ENCODE peak calls at places on chromosomes 12 and 14, in four cellular contexts. One of them, this sample, is unnamed.

GRCh38 chr12:38456769-38457168 is 140.2 kb downstream of the ALG10B start:
- DNase-seq in AG09309: no peak
- DNase-seq in cardiac muscle cell: no peak
- DNase-seq in heart left ventricle: no peak
- DNase-seq in this sample: no peak

GRCh38 chr12:48601013-48601756 is 31.3 kb upstream of the LALBA start:
- DNase-seq in AG09309: no peak
- DNase-seq in cardiac muscle cell: peak
- DNase-seq in heart left ventricle: no peak
- DNase-seq in this sample: peak

GRCh38 chr14:61620130-61620946 is 75.0 kb upstream of the HIF1A start:
- DNase-seq in AG09309: peak
- DNase-seq in cardiac muscle cell: peak
- DNase-seq in heart left ventricle: no peak
- DNase-seq in this sample: no peak

GRCh38 chr12:19506497-19506896 is 67.2 kb downstream of the AEBP2 start:
- DNase-seq in AG09309: no peak
- DNase-seq in cardiac muscle cell: peak
- DNase-seq in heart left ventricle: no peak
- DNase-seq in this sample: no peak

GRCh38 chr12:75692883-75693282 is 181.5 kb upstream of the KRR1 start:
- DNase-seq in AG09309: no peak
- DNase-seq in cardiac muscle cell: peak
- DNase-seq in heart left ventricle: no peak
- DNase-seq in this sample: no peak

GRCh38 chr12:64403708-64404469 is at the start of gene XPOT:
- DNase-seq in AG09309: peak
- DNase-seq in cardiac muscle cell: peak
- DNase-seq in heart left ventricle: peak
- DNase-seq in this sample: peak

GRCh38 chr14:76486251-76486743 is 110.4 kb downstream of the ESRRB start:
- DNase-seq in AG09309: no peak
- DNase-seq in cardiac muscle cell: no peak
- DNase-seq in heart left ventricle: no peak
- DNase-seq in this sample: no peak

GRCh38 chr12:70255311-70255710 is 12.1 kb downstream of the CNOT2 start:
- DNase-seq in AG09309: no peak
- DNase-seq in cardiac muscle cell: peak
- DNase-seq in heart left ventricle: no peak
- DNase-seq in this sample: no peak

GRCh38 chr12:22635812-22636211 is 10.8 kb downstream of the ETNK1 start:
- DNase-seq in AG09309: no peak
- DNase-seq in cardiac muscle cell: peak
- DNase-seq in heart left ventricle: no peak
- DNase-seq in this sample: no peak

GRCh38 chr12:50964432-50964831 is 12.1 kb downstream of the HIGD1C start:
- DNase-seq in AG09309: no peak
- DNase-seq in cardiac muscle cell: no peak
- DNase-seq in heart left ventricle: no peak
- DNase-seq in this sample: no peak

GRCh38 chr12:15563683-15564082 is 225.5 kb downstream of the EPS8 start:
- DNase-seq in AG09309: peak
- DNase-seq in cardiac muscle cell: peak
- DNase-seq in heart left ventricle: no peak
- DNase-seq in this sample: no peak

GRCh38 chr12:124333724-124334123 is 38.8 kb downstream of the RFLNA start:
- DNase-seq in AG09309: no peak
- DNase-seq in cardiac muscle cell: no peak
- DNase-seq in heart left ventricle: no peak
- DNase-seq in this sample: no peak

GRCh38 chr14:62162998-62163589 is 400.9 kb downstream of the SNAPC1 start:
- DNase-seq in AG09309: peak
- DNase-seq in cardiac muscle cell: peak
- DNase-seq in heart left ventricle: no peak
- DNase-seq in this sample: peak

GRCh38 chr14:31510222-31510621 is 22.4 kb upstream of the GPR33 start:
- DNase-seq in AG09309: peak
- DNase-seq in cardiac muscle cell: peak
- DNase-seq in heart left ventricle: no peak
- DNase-seq in this sample: peak

GRCh38 chr14:58131386-58131785 is 20.6 kb downstream of the ARMH4 start:
- DNase-seq in AG09309: no peak
- DNase-seq in cardiac muscle cell: no peak
- DNase-seq in heart left ventricle: no peak
- DNase-seq in this sample: no peak

GRCh38 chr12:88308825-88309224 is 166.7 kb downstream of the TMTC3 start:
- DNase-seq in AG09309: peak
- DNase-seq in cardiac muscle cell: peak
- DNase-seq in heart left ventricle: no peak
- DNase-seq in this sample: no peak

GRCh38 chr14:33848706-33849454 is 102.0 kb downstream of the EGLN3 start:
- DNase-seq in AG09309: no peak
- DNase-seq in cardiac muscle cell: peak
- DNase-seq in heart left ventricle: peak
- DNase-seq in this sample: peak

GRCh38 chr12:7935773-7936581 is at the start of gene SLC2A3:
- DNase-seq in AG09309: peak
- DNase-seq in cardiac muscle cell: peak
- DNase-seq in heart left ventricle: peak
- DNase-seq in this sample: peak

GRCh38 chr14:31294736-31295398 is 87.3 kb upstream of the HECTD1 start:
- DNase-seq in AG09309: no peak
- DNase-seq in cardiac muscle cell: no peak
- DNase-seq in heart left ventricle: no peak
- DNase-seq in this sample: no peak

GRCh38 chr14:61575751-61576150 is 119.6 kb upstream of the HIF1A start:
- DNase-seq in AG09309: no peak
- DNase-seq in cardiac muscle cell: no peak
- DNase-seq in heart left ventricle: no peak
- DNase-seq in this sample: no peak

GRCh38 chr12:47705571-47706425 is at the start of gene RPAP3:
- DNase-seq in AG09309: peak
- DNase-seq in cardiac muscle cell: peak
- DNase-seq in heart left ventricle: peak
- DNase-seq in this sample: peak

GRCh38 chr14:104344815-104345214 is 206.4 kb downstream of the KIF26A start:
- DNase-seq in AG09309: no peak
- DNase-seq in cardiac muscle cell: no peak
- DNase-seq in heart left ventricle: no peak
- DNase-seq in this sample: no peak

GRCh38 chr12:22467190-22467589 is 77.2 kb downstream of the C2CD5 start:
- DNase-seq in AG09309: peak
- DNase-seq in cardiac muscle cell: peak
- DNase-seq in heart left ventricle: no peak
- DNase-seq in this sample: no peak

GRCh38 chr12:32843528-32844095 is 53.0 kb downstream of the PKP2 start:
- DNase-seq in AG09309: no peak
- DNase-seq in cardiac muscle cell: peak
- DNase-seq in heart left ventricle: no peak
- DNase-seq in this sample: no peak

GRCh38 chr12:38904932-38905479 is 385 bp downstream of the CPNE8 start:
- DNase-seq in AG09309: no peak
- DNase-seq in cardiac muscle cell: peak
- DNase-seq in heart left ventricle: peak
- DNase-seq in this sample: peak

GRCh38 chr14:55762595-55763232 is 182.7 kb downstream of the KTN1 start:
- DNase-seq in AG09309: no peak
- DNase-seq in cardiac muscle cell: no peak
- DNase-seq in heart left ventricle: no peak
- DNase-seq in this sample: peak

GRCh38 chr12:54444202-54444601 is 25.1 kb upstream of the ITGA5 start:
- DNase-seq in AG09309: no peak
- DNase-seq in cardiac muscle cell: no peak
- DNase-seq in heart left ventricle: no peak
- DNase-seq in this sample: no peak

GRCh38 chr12:69987453-69988102 is 162.6 kb downstream of the MYRFL start:
- DNase-seq in AG09309: peak
- DNase-seq in cardiac muscle cell: peak
- DNase-seq in heart left ventricle: no peak
- DNase-seq in this sample: no peak

GRCh38 chr12:47188576-47189441 is 109.0 kb upstream of the AMIGO2 start:
- DNase-seq in AG09309: peak
- DNase-seq in cardiac muscle cell: peak
- DNase-seq in heart left ventricle: no peak
- DNase-seq in this sample: no peak

GRCh38 chr12:16531623-16532022 is 74.3 kb downstream of the LMO3 start:
- DNase-seq in AG09309: no peak
- DNase-seq in cardiac muscle cell: no peak
- DNase-seq in heart left ventricle: no peak
- DNase-seq in this sample: no peak

GRCh38 chr14:81273521-81273920 is 52.8 kb upstream of the GTF2A1 start:
- DNase-seq in AG09309: no peak
- DNase-seq in cardiac muscle cell: no peak
- DNase-seq in heart left ventricle: no peak
- DNase-seq in this sample: no peak

GRCh38 chr14:75426332-75427125 is 1.3 kb upstream of the JDP2 start:
- DNase-seq in AG09309: no peak
- DNase-seq in cardiac muscle cell: no peak
- DNase-seq in heart left ventricle: no peak
- DNase-seq in this sample: peak

GRCh38 chr14:105439710-105440553 is 20.3 kb downstream of the MTA1 start:
- DNase-seq in AG09309: no peak
- DNase-seq in cardiac muscle cell: no peak
- DNase-seq in heart left ventricle: no peak
- DNase-seq in this sample: no peak

GRCh38 chr12:16573652-16574077 is 32.3 kb downstream of the LMO3 start:
- DNase-seq in AG09309: no peak
- DNase-seq in cardiac muscle cell: peak
- DNase-seq in heart left ventricle: peak
- DNase-seq in this sample: no peak

DNA sequence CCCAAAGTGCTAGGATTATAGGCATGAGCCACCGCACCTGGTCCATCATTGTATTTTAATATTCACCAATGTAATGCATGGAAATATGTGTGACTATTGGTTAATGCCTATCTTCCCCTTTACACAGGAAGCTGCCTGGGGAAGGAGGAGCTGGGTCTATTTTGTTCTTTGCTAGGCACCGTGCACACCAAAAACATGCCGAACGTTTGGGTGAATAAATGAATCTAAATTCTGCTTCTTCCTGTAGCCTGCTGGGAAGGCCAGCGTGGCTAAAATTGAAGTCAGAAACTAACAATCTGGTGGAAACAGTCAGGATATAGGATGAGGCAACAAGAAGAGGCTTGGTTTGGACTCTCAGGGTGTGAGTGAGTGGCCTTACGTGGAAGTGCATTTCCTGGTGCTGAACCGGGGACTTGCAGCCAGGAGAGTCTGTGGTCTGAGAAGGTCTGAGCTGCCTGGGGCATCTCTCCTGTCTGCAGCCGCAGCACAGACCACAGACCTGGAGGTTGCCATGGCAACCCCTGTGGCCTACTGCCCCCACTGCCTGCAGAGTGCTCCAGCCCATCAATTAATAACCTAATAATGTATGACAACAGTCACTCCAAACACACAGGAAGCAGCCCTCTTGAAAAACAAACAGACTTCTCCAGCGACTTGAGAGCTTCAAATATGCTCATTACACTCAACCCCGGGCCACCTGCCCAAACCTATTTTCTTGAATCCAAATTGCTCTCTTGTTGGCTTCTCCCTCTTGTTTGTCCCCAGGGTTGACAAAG is 5.5 kb upstream of the GPR68 start:
- DNase-seq in AG09309: no peak
- DNase-seq in cardiac muscle cell: no peak
- DNase-seq in heart left ventricle: no peak
- DNase-seq in this sample: peak
- TF ChIP-seq CTCF in AG09309: no peak
- TF ChIP-seq CTCF in cardiac muscle cell: no peak
- TF ChIP-seq CTCF in heart left ventricle: no peak
- TF ChIP-seq CTCF in this sample: no peak

DNA sequence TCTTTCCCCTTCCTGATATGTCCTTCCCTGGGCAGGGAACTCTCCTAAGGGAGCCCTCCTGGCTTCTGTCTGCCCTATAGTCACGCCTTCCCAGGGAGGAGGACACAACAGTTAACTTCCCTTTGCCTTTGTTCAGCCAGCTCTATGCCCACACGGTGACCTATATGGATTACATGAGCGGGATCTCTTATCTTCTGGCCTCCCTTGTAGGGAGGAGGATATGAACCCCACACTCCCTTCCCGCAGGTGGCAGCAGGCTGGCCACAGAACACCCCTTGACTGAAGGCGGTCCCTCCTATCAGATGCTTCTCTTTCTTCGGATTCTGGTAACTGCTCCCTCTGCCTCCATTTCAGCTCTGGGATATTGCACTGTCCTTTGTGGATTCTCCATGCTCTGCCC is 135.6 kb upstream of the MAX start:
- DNase-seq in AG09309: no peak
- DNase-seq in cardiac muscle cell: peak
- DNase-seq in heart left ventricle: no peak
- DNase-seq in this sample: no peak
- TF ChIP-seq CTCF in AG09309: no peak
- TF ChIP-seq CTCF in cardiac muscle cell: no peak
- TF ChIP-seq CTCF in heart left ventricle: no peak
- TF ChIP-seq CTCF in this sample: no peak

GRCh38 chr12:109433618-109434017 is 43.5 kb downstream of the KCTD10 start:
- DNase-seq in AG09309: no peak
- DNase-seq in cardiac muscle cell: no peak
- DNase-seq in heart left ventricle: peak
- DNase-seq in this sample: no peak
- TF ChIP-seq CTCF in AG09309: no peak
- TF ChIP-seq CTCF in cardiac muscle cell: peak
- TF ChIP-seq CTCF in heart left ventricle: no peak
- TF ChIP-seq CTCF in this sample: no peak

DNA sequence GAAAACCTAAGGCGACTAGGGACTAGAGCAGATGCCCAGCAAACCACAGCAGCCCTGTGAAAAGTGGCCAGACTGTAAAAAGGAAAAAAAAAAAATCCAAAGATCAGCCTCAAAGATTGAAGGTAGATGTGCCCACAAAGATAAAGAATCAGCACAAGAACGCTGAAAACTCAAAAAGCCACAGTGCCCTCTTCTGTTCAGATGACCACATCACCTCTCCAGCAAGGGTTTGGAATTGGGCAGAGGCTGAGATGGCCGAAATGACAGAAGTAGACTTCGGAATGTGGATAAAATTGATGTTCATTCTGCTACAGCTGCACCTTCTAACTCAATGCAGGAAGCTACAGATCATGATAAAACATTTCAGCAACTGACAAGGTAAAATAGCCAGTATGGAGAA is 154.4 kb downstream of the GPHN start:
- DNase-seq in AG09309: no peak
- DNase-seq in cardiac muscle cell: peak
- DNase-seq in heart left ventricle: no peak
- DNase-seq in this sample: no peak
- TF ChIP-seq CTCF in AG09309: peak
- TF ChIP-seq CTCF in cardiac muscle cell: peak
- TF ChIP-seq CTCF in heart left ventricle: no peak
- TF ChIP-seq CTCF in this sample: no peak

GRCh38 chr14:93975791-93976476 is 436 bp downstream of the ASB2 start:
- DNase-seq in AG09309: no peak
- DNase-seq in cardiac muscle cell: no peak
- DNase-seq in heart left ventricle: no peak
- DNase-seq in this sample: peak
- TF ChIP-seq CTCF in AG09309: no peak
- TF ChIP-seq CTCF in cardiac muscle cell: no peak
- TF ChIP-seq CTCF in heart left ventricle: no peak
- TF ChIP-seq CTCF in this sample: no peak

GRCh38 chr12:62749586-62749985 is 185.4 kb downstream of the PPM1H start:
- DNase-seq in AG09309: no peak
- DNase-seq in cardiac muscle cell: no peak
- DNase-seq in heart left ventricle: no peak
- DNase-seq in this sample: no peak
- TF ChIP-seq CTCF in AG09309: no peak
- TF ChIP-seq CTCF in cardiac muscle cell: no peak
- TF ChIP-seq CTCF in heart left ventricle: no peak
- TF ChIP-seq CTCF in this sample: no peak